ENCODE peak calls at places on chromosomes 2 and 18, in eight cellular contexts. Q is activated CD4-positive, alpha-beta T cell treated with anti-CD3 and anti-CD28 coated beads, Interleukin-2, amount 10 ng/mL, durations not matched to agents 7 days and 5 days; G is stimulated activated CD4-positive, alpha-beta T cell treated with anti-CD3 and anti-CD28 coated beads, TNF-alpha, amount 100 ng/mL, for 4 hours; I is T-helper 17 cell; X is IMR-90; T is sciatic nerve; Y is H7; U is Calu3. L is an unnamed sample.

GRCh38 chr2:4628931-4629565 is 925.7 kb downstream of the DCDC2C start:
- DNase-seq in G (no peak), I (no peak), U (no peak), T (no peak), X (no peak), Q (no peak), Y (no peak), L (no peak)

GRCh38 chr2:49914281-49914680 is 760.0 kb upstream of the FSHR start:
- DNase-seq in U (peak), T (no peak), I (no peak), G (no peak), Y (no peak), X (no peak), Q (no peak), L (no peak)

GRCh38 chr2:230472619-230473018 is 56.6 kb downstream of the SP100 start:
- DNase-seq in T (no peak), X (peak), I (no peak), Q (no peak), G (no peak), Y (no peak), U (no peak), L (no peak)

GRCh38 chr2:70960833-70961647 is 17.4 kb upstream of the ANKRD53 start:
- DNase-seq in Y (peak), G (no peak), Q (peak), U (no peak), I (no peak), T (peak), X (no peak), L (no peak)

GRCh38 chr2:8059255-8059654 is 622.6 kb upstream of the ID2 start:
- DNase-seq in G (no peak), Q (no peak), Y (no peak), I (no peak), X (no peak), U (no peak), T (no peak), L (no peak)

GRCh38 chr2:216644846-216645635 is 11.8 kb downstream of the IGFBP2 start:
- DNase-seq in I (no peak), U (peak), G (no peak), X (no peak), Y (peak), Q (no peak), T (no peak), L (no peak)

GRCh38 chr2:237725661-237726060 is 72.9 kb upstream of the RBM44 start:
- DNase-seq in U (no peak), G (no peak), Y (no peak), T (no peak), I (no peak), Q (no peak), X (no peak), L (no peak)

GRCh38 chr2:35548171-35548570 is 807.4 kb upstream of the CRIM1 start:
- DNase-seq in Y (no peak), X (peak), G (no peak), Q (no peak), T (no peak), U (no peak), I (no peak), L (no peak)

GRCh38 chr2:222307138-222307756 is 8.4 kb upstream of the PAX3 start:
- DNase-seq in T (no peak), G (no peak), X (no peak), I (no peak), Q (no peak), Y (peak), U (peak), L (no peak)

GRCh38 chr2:162233197-162233596 is 10.0 kb downstream of the FAP start:
- DNase-seq in G (no peak), I (no peak), Y (no peak), T (no peak), Q (no peak), X (peak), U (no peak), L (no peak)

GRCh38 chr2:61534926-61535325 is 3.2 kb downstream of the XPO1 start:
- DNase-seq in U (no peak), Y (no peak), X (peak), G (no peak), Q (no peak), T (no peak), I (no peak), L (no peak)

GRCh38 chr2:191165190-191165643 is 14.4 kb upstream of the STAT4 start:
- DNase-seq in Y (peak), T (no peak), Q (peak), U (no peak), G (no peak), I (no peak), X (peak), L (no peak)

GRCh38 chr18:41767960-41768359 is 187.1 kb upstream of the PIK3C3 start:
- DNase-seq in I (no peak), T (no peak), Q (no peak), U (no peak), Y (peak), X (peak), G (no peak), L (peak)

GRCh38 chr2:205772983-205773382 is 90.7 kb downstream of the NRP2 start:
- DNase-seq in X (no peak), I (no peak), Y (no peak), U (no peak), Q (no peak), G (no peak), T (no peak), L (no peak)

GRCh38 chr18:49368876-49369440 is 91.5 kb downstream of the DYM start:
- DNase-seq in I (no peak), U (peak), X (no peak), G (no peak), Y (peak), Q (no peak), T (no peak), L (peak)

GRCh38 chr2:178173657-178174056 is 20.7 kb upstream of the OSBPL6 start:
- DNase-seq in X (no peak), Y (no peak), G (no peak), Q (no peak), T (no peak), I (no peak), U (no peak), L (no peak)

GRCh38 chr2:152376968-152377367 is 42.0 kb downstream of the FMNL2 start:
- DNase-seq in X (no peak), Y (no peak), U (no peak), G (no peak), T (no peak), I (no peak), Q (no peak), L (no peak)